ENCODE peak calls at places on chromosome 17, in five cellular contexts. U is H9, S is esophagus squamous epithelium, P is T-helper 17 cell, M is stomach. D is an unnamed sample.

GRCh38 chr17:47643116-47643515 is 6.6 kb upstream of the KPNB1 start:
- DNase-seq in S (no peak), M (no peak), P (no peak), U (no peak), D (no peak)

GRCh38 chr17:5931611-5932010 is 138.6 kb upstream of the WSCD1 start:
- DNase-seq in S (no peak), P (no peak), U (no peak), M (no peak), D (no peak)

GRCh38 chr17:15930426-15930825 is 14.5 kb upstream of the ADORA2B start:
- DNase-seq in P (no peak), M (no peak), S (no peak), U (no peak), D (no peak)

GRCh38 chr17:27319536-27320221 is 25.8 kb downstream of the WSB1 start:
- DNase-seq in M (peak; percentile 88), S (no peak), U (peak; percentile 28), P (no peak), D (no peak)

GRCh38 chr17:13030459-13031305 is 12.9 kb upstream of the ELAC2 start:
- DNase-seq in S (no peak), P (peak; percentile 13), M (no peak), U (peak; percentile 64), D (no peak)

GRCh38 chr17:64158411-64158810 is 28.5 kb upstream of the ERN1 start:
- DNase-seq in M (no peak), S (no peak), U (no peak), P (no peak), D (no peak)

GRCh38 chr17:76734080-76734840 is 2.9 kb downstream of the SRSF2 start:
- DNase-seq in U (no peak), M (no peak), P (no peak), S (no peak), D (no peak)

GRCh38 chr17:49498037-49498615 is 3.0 kb downstream of the NGFR start:
- DNase-seq in S (no peak), M (no peak), U (peak; percentile 78), P (no peak), D (no peak)

D was measured in WTC11.